ENCODE peak calls at places on chromosomes 5 and 9, in six cellular contexts. One of them, this sample, is unnamed.

GRCh38 chr5:52776116-52776515 is 11.6 kb upstream of the ITGA1 start:
- DNase-seq in SK-N-SH: no peak
- DNase-seq in HepG2: no peak
- DNase-seq in HCT116: no peak
- DNase-seq in H1: no peak
- DNase-seq in K562: no peak
- DNase-seq in this sample: no peak

GRCh38 chr9:131447148-131447547 is 53.3 kb downstream of the PRRC2B start:
- DNase-seq in SK-N-SH: no peak
- DNase-seq in HepG2: no peak
- DNase-seq in HCT116: no peak
- DNase-seq in H1: no peak
- DNase-seq in K562: no peak
- DNase-seq in this sample: no peak

GRCh38 chr9:127208416-127208815 is 56.2 kb upstream of the GARNL3 start:
- DNase-seq in SK-N-SH: no peak
- DNase-seq in HepG2: no peak
- DNase-seq in HCT116: no peak
- DNase-seq in H1: no peak
- DNase-seq in K562: no peak
- DNase-seq in this sample: no peak

GRCh38 chr5:135993894-135994514 is 34.8 kb upstream of the TGFBI start:
- DNase-seq in SK-N-SH: peak
- DNase-seq in HepG2: peak
- DNase-seq in HCT116: no peak
- DNase-seq in H1: no peak
- DNase-seq in K562: no peak
- DNase-seq in this sample: no peak

GRCh38 chr9:12604154-12604825 is 88.9 kb upstream of the TYRP1 start:
- DNase-seq in SK-N-SH: no peak
- DNase-seq in HepG2: no peak
- DNase-seq in HCT116: no peak
- DNase-seq in H1: no peak
- DNase-seq in K562: no peak
- DNase-seq in this sample: no peak

GRCh38 chr5:173547579-173547978 is 68.9 kb downstream of the BOD1 start:
- DNase-seq in SK-N-SH: no peak
- DNase-seq in HepG2: no peak
- DNase-seq in HCT116: no peak
- DNase-seq in H1: no peak
- DNase-seq in K562: no peak
- DNase-seq in this sample: peak

GRCh38 chr5:42680035-42680434 is 76.6 kb upstream of the CCDC152 start:
- DNase-seq in SK-N-SH: no peak
- DNase-seq in HepG2: no peak
- DNase-seq in HCT116: no peak
- DNase-seq in H1: no peak
- DNase-seq in K562: no peak
- DNase-seq in this sample: no peak

GRCh38 chr5:128216860-128217531 is 133.4 kb downstream of the SLC12A2 start:
- DNase-seq in SK-N-SH: no peak
- DNase-seq in HepG2: no peak
- DNase-seq in HCT116: no peak
- DNase-seq in H1: no peak
- DNase-seq in K562: no peak
- DNase-seq in this sample: no peak

GRCh38 chr5:158484246-158484645 is 615.5 kb downstream of the EBF1 start:
- DNase-seq in SK-N-SH: peak
- DNase-seq in HepG2: no peak
- DNase-seq in HCT116: no peak
- DNase-seq in H1: no peak
- DNase-seq in K562: no peak
- DNase-seq in this sample: no peak

GRCh38 chr9:73137286-73137899 is 14.3 kb upstream of the ANXA1 start:
- DNase-seq in SK-N-SH: no peak
- DNase-seq in HepG2: no peak
- DNase-seq in HCT116: no peak
- DNase-seq in H1: no peak
- DNase-seq in K562: no peak
- DNase-seq in this sample: no peak

GRCh38 chr9:134800791-134801339 is 79.7 kb upstream of the FCN2 start:
- DNase-seq in SK-N-SH: no peak
- DNase-seq in HepG2: no peak
- DNase-seq in HCT116: no peak
- DNase-seq in H1: no peak
- DNase-seq in K562: no peak
- DNase-seq in this sample: no peak

GRCh38 chr5:137563646-137564474 is 64.7 kb upstream of the SPOCK1 start:
- DNase-seq in SK-N-SH: peak
- DNase-seq in HepG2: no peak
- DNase-seq in HCT116: no peak
- DNase-seq in H1: no peak
- DNase-seq in K562: no peak
- DNase-seq in this sample: no peak

GRCh38 chr5:173866249-173867172 is 21.6 kb upstream of the CPEB4 start:
- DNase-seq in SK-N-SH: no peak
- DNase-seq in HepG2: no peak
- DNase-seq in HCT116: no peak
- DNase-seq in H1: no peak
- DNase-seq in K562: peak
- DNase-seq in this sample: peak

GRCh38 chr5:32504923-32505596 is 60.5 kb upstream of the ZFR start:
- DNase-seq in SK-N-SH: peak
- DNase-seq in HepG2: no peak
- DNase-seq in HCT116: no peak
- DNase-seq in H1: no peak
- DNase-seq in K562: peak
- DNase-seq in this sample: no peak

GRCh38 chr5:38607396-38607795 is 51.0 kb upstream of the LIFR start:
- DNase-seq in SK-N-SH: no peak
- DNase-seq in HepG2: no peak
- DNase-seq in HCT116: no peak
- DNase-seq in H1: no peak
- DNase-seq in K562: peak
- DNase-seq in this sample: no peak

GRCh38 chr9:93128715-93129224 is 5.3 kb downstream of the NINJ1 start:
- DNase-seq in SK-N-SH: no peak
- DNase-seq in HepG2: no peak
- DNase-seq in HCT116: no peak
- DNase-seq in H1: no peak
- DNase-seq in K562: no peak
- DNase-seq in this sample: no peak

GRCh38 chr5:29276371-29276770 is 1917.1 kb upstream of the CDH6 start:
- DNase-seq in SK-N-SH: no peak
- DNase-seq in HepG2: no peak
- DNase-seq in HCT116: no peak
- DNase-seq in H1: no peak
- DNase-seq in K562: no peak
- DNase-seq in this sample: no peak

GRCh38 chr5:43085453-43085852 is 35.3 kb upstream of the ZNF131 start:
- DNase-seq in SK-N-SH: no peak
- DNase-seq in HepG2: no peak
- DNase-seq in HCT116: no peak
- DNase-seq in H1: no peak
- DNase-seq in K562: no peak
- DNase-seq in this sample: no peak

GRCh38 chr5:7615566-7616061 is 219.7 kb downstream of the ADCY2 start:
- DNase-seq in SK-N-SH: no peak
- DNase-seq in HepG2: no peak
- DNase-seq in HCT116: no peak
- DNase-seq in H1: no peak
- DNase-seq in K562: no peak
- DNase-seq in this sample: peak

GRCh38 chr9:108636023-108636422 is 219.8 kb downstream of the ACTL7B start:
- DNase-seq in SK-N-SH: no peak
- DNase-seq in HepG2: no peak
- DNase-seq in HCT116: peak
- DNase-seq in H1: no peak
- DNase-seq in K562: no peak
- DNase-seq in this sample: no peak

GRCh38 chr5:76358-77169 is 15.4 kb upstream of the PLEKHG4B start:
- DNase-seq in SK-N-SH: no peak
- DNase-seq in HepG2: no peak
- DNase-seq in HCT116: no peak
- DNase-seq in H1: no peak
- DNase-seq in K562: no peak
- DNase-seq in this sample: no peak

GRCh38 chr9:69919461-69920061 is 98.9 kb downstream of the CFAP95 start:
- DNase-seq in SK-N-SH: peak
- DNase-seq in HepG2: peak
- DNase-seq in HCT116: peak
- DNase-seq in H1: no peak
- DNase-seq in K562: peak
- DNase-seq in this sample: peak

GRCh38 chr9:136994180-136994884 is 2.0 kb downstream of the CLIC3 start:
- DNase-seq in SK-N-SH: no peak
- DNase-seq in HepG2: no peak
- DNase-seq in HCT116: no peak
- DNase-seq in H1: no peak
- DNase-seq in K562: no peak
- DNase-seq in this sample: peak

GRCh38 chr5:175652741-175653663 is 4.9 kb upstream of the HRH2 start:
- DNase-seq in SK-N-SH: no peak
- DNase-seq in HepG2: no peak
- DNase-seq in HCT116: no peak
- DNase-seq in H1: no peak
- DNase-seq in K562: no peak
- DNase-seq in this sample: no peak

GRCh38 chr5:73160239-73160671 is 12.7 kb upstream of the TMEM174 start:
- DNase-seq in SK-N-SH: no peak
- DNase-seq in HepG2: no peak
- DNase-seq in HCT116: no peak
- DNase-seq in H1: no peak
- DNase-seq in K562: no peak
- DNase-seq in this sample: no peak

GRCh38 chr9:37956904-37957663 is 53.2 kb upstream of the SLC25A51 start:
- DNase-seq in SK-N-SH: no peak
- DNase-seq in HepG2: no peak
- DNase-seq in HCT116: no peak
- DNase-seq in H1: no peak
- DNase-seq in K562: peak
- DNase-seq in this sample: no peak

GRCh38 chr9:68427216-68427994 is 71.0 kb downstream of the PGM5 start:
- DNase-seq in SK-N-SH: no peak
- DNase-seq in HepG2: no peak
- DNase-seq in HCT116: no peak
- DNase-seq in H1: no peak
- DNase-seq in K562: no peak
- DNase-seq in this sample: no peak

GRCh38 chr9:14212116-14212515 is 101.8 kb downstream of the NFIB start:
- DNase-seq in SK-N-SH: no peak
- DNase-seq in HepG2: no peak
- DNase-seq in HCT116: no peak
- DNase-seq in H1: no peak
- DNase-seq in K562: no peak
- DNase-seq in this sample: no peak

GRCh38 chr9:73183917-73184861 is 32.5 kb downstream of the ANXA1 start:
- DNase-seq in SK-N-SH: no peak
- DNase-seq in HepG2: peak
- DNase-seq in HCT116: peak
- DNase-seq in H1: no peak
- DNase-seq in K562: peak
- DNase-seq in this sample: no peak

GRCh38 chr5:109223521-109223920 is 186.3 kb downstream of the PJA2 start:
- DNase-seq in SK-N-SH: no peak
- DNase-seq in HepG2: no peak
- DNase-seq in HCT116: no peak
- DNase-seq in H1: no peak
- DNase-seq in K562: no peak
- DNase-seq in this sample: no peak

GRCh38 chr5:83688321-83688720 is 32.3 kb downstream of the HAPLN1 start:
- DNase-seq in SK-N-SH: no peak
- DNase-seq in HepG2: no peak
- DNase-seq in HCT116: no peak
- DNase-seq in H1: no peak
- DNase-seq in K562: no peak
- DNase-seq in this sample: no peak

DNA sequence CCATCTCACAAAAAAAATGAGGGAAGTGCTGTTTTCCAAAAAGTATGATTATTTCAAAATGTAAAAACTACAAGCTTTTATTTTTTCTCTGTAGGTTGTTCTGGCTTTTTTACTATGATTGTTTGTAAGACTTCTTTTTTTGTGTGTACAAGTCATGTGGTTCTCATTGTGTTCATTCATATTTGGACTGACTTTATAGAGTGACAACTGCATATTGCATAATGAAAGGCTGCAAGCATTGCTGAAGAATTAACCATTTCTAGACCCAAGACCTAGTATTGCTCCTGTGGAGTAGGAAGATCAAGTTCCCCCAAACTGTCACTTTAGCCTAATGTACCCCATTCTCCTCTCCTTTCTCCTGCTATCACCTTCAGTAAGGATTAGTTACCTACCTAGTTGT is 10.0 kb downstream of the MAP1B start:
- DNase-seq in SK-N-SH: no peak
- DNase-seq in HepG2: no peak
- DNase-seq in HCT116: no peak
- DNase-seq in H1: no peak
- DNase-seq in K562: no peak
- DNase-seq in this sample: no peak
- TF ChIP-seq JUND in SK-N-SH: no peak
- TF ChIP-seq JUND in HepG2: no peak
- TF ChIP-seq JUND in HCT116: no peak
- TF ChIP-seq JUND in H1: no peak
- TF ChIP-seq JUND in K562: no peak
- TF ChIP-seq JUND in this sample: no peak

GRCh38 chr5:181088289-181088688 is 42.7 kb downstream of the OR2V1 start:
- DNase-seq in SK-N-SH: no peak
- DNase-seq in HepG2: no peak
- DNase-seq in HCT116: peak
- DNase-seq in H1: no peak
- DNase-seq in K562: peak
- DNase-seq in this sample: peak
- TF ChIP-seq JUND in SK-N-SH: no peak
- TF ChIP-seq JUND in HepG2: no peak
- TF ChIP-seq JUND in HCT116: no peak
- TF ChIP-seq JUND in H1: no peak
- TF ChIP-seq JUND in K562: no peak
- TF ChIP-seq JUND in this sample: no peak

GRCh38 chr5:19200251-19200650 is 787.7 kb downstream of the CDH18 start:
- DNase-seq in SK-N-SH: no peak
- DNase-seq in HepG2: no peak
- DNase-seq in HCT116: no peak
- DNase-seq in H1: no peak
- DNase-seq in K562: no peak
- DNase-seq in this sample: no peak
- TF ChIP-seq JUND in SK-N-SH: no peak
- TF ChIP-seq JUND in HepG2: no peak
- TF ChIP-seq JUND in HCT116: no peak
- TF ChIP-seq JUND in H1: no peak
- TF ChIP-seq JUND in K562: no peak
- TF ChIP-seq JUND in this sample: no peak

DNA sequence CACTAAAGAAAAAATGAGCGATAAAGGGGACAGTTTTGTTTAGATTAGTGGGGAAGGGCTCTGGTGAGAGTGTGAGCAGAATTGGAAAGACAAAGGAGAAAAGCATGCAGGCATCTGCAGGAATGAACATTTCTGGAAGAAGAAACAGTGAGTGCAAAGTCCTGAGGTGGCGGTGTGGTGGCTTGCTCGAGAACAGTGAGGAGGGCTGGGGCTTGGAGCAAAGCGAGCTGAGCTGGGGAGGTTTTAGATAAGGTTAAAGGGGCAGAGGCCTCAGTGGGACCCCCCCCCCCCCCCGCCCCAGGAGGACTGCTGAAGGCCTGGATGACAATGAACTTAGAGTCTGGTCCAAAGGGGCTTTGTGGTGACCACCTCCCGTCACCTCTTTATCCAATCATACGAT is 202.7 kb upstream of the MVB12B start:
- DNase-seq in SK-N-SH: no peak
- DNase-seq in HepG2: no peak
- DNase-seq in HCT116: no peak
- DNase-seq in H1: no peak
- DNase-seq in K562: no peak
- DNase-seq in this sample: no peak
- TF ChIP-seq JUND in SK-N-SH: no peak
- TF ChIP-seq JUND in HepG2: no peak
- TF ChIP-seq JUND in HCT116: no peak
- TF ChIP-seq JUND in H1: no peak
- TF ChIP-seq JUND in K562: no peak
- TF ChIP-seq JUND in this sample: no peak